ENCODE peak calls at places on chromosomes 13 and 19, in ten cellular contexts. K is ovary, Y is GM12878, H is tibial nerve, P is SK-N-SH, J is H1, Z is stomach, R is A549, V is sigmoid colon, C is transverse colon. N is an unnamed sample.

GRCh38 chr19:33159149-33159548 is 27.2 kb downstream of the WDR88 start:
- DNase-seq in K (no peak), Y (no peak), H (no peak), P (no peak), J (no peak), Z (no peak), R (no peak), V (no peak), C (no peak), N (no peak)

GRCh38 chr13:33372251-33372919 is 86.8 kb upstream of the STARD13 start:
- DNase-seq in K (no peak), Y (no peak), H (no peak), P (no peak), J (no peak), Z (no peak), R (no peak), V (no peak), C (no peak), N (no peak)

GRCh38 chr13:26372747-26373146 is 118.8 kb downstream of the CDK8 start:
- DNase-seq in K (no peak), Y (no peak), H (no peak), P (no peak), J (no peak), Z (no peak), R (no peak), V (no peak), C (no peak), N (no peak)

GRCh38 chr19:38526430-38526829 is 91.3 kb downstream of the MAP4K1 start:
- DNase-seq in K (no peak), Y (no peak), H (no peak), P (no peak), J (no peak), Z (no peak), R (no peak), V (no peak), C (no peak), N (no peak)

GRCh38 chr13:74115138-74115537 is 19.1 kb downstream of the KLF12 start:
- DNase-seq in K (no peak), Y (no peak), H (no peak), P (no peak), J (no peak), Z (no peak), R (no peak), V (no peak), C (no peak), N (no peak)

GRCh38 chr13:32135655-32136054 is 104.1 kb downstream of the FRY start:
- DNase-seq in K (no peak), Y (no peak), H (no peak), P (no peak), J (no peak), Z (no peak), R (no peak), V (no peak), C (no peak), N (no peak)

GRCh38 chr13:102978168-102978567 is 88.0 kb downstream of the SLC10A2 start:
- DNase-seq in K (no peak), Y (no peak), H (no peak), P (no peak), J (no peak), Z (no peak), R (no peak), V (no peak), C (no peak), N (no peak)

GRCh38 chr13:30881931-30882899 is 23.9 kb upstream of the MEDAG start:
- DNase-seq in K (no peak), Y (no peak), H (no peak), P (peak), J (no peak), Z (no peak), R (no peak), V (no peak), C (no peak), N (no peak)

GRCh38 chr19:7953576-7953975 is 10.1 kb upstream of the TIMM44 start:
- DNase-seq in K (no peak), Y (no peak), H (no peak), P (no peak), J (no peak), Z (no peak), R (no peak), V (no peak), C (no peak), N (no peak)

GRCh38 chr19:13905634-13906524 is at the start of the genes BRME1 and CC2D1A:
- DNase-seq in K (peak), Y (peak), H (peak), P (peak), J (peak), Z (peak), R (peak), V (peak), C (peak), N (peak)

GRCh38 chr19:460877-461609 is at the start of gene SHC2:
- DNase-seq in K (peak), Y (no peak), H (no peak), P (peak), J (no peak), Z (peak), R (no peak), V (peak), C (peak), N (peak)

GRCh38 chr19:1475751-1476437 is 3.1 kb downstream of the C19orf25 start:
- DNase-seq in K (no peak), Y (no peak), H (no peak), P (no peak), J (no peak), Z (no peak), R (no peak), V (no peak), C (no peak), N (peak)

GRCh38 chr13:74136089-74136658 is 2.0 kb upstream of the KLF12 start:
- DNase-seq in K (peak), Y (no peak), H (no peak), P (peak), J (no peak), Z (peak), R (peak), V (peak), C (peak), N (peak)

GRCh38 chr13:29693297-29693945 is 97.9 kb upstream of the SLC7A1 start:
- DNase-seq in K (no peak), Y (no peak), H (no peak), P (no peak), J (no peak), Z (peak), R (no peak), V (no peak), C (peak), N (peak)

GRCh38 chr19:14505488-14506239 is 9.7 kb upstream of the GIPC1 start:
- DNase-seq in K (no peak), Y (no peak), H (no peak), P (peak), J (peak), Z (peak), R (peak), V (no peak), C (peak), N (peak)

GRCh38 chr19:54481326-54481930 is 8.3 kb upstream of the CDC42EP5 start:
- DNase-seq in K (no peak), Y (no peak), H (no peak), P (peak), J (peak), Z (no peak), R (peak), V (no peak), C (no peak), N (no peak)

GRCh38 chr13:40484981-40485380 is 181.5 kb downstream of the FOXO1 start:
- DNase-seq in K (no peak), Y (no peak), H (no peak), P (no peak), J (no peak), Z (no peak), R (no peak), V (no peak), C (no peak), N (no peak)

GRCh38 chr13:45873491-45874360 is 22.2 kb upstream of the SIAH3 start:
- DNase-seq in K (no peak), Y (no peak), H (no peak), P (no peak), J (no peak), Z (no peak), R (no peak), V (no peak), C (no peak), N (no peak)

GRCh38 chr13:94309997-94310842 is 169.3 kb downstream of the DCT start:
- DNase-seq in K (no peak), Y (no peak), H (no peak), P (no peak), J (no peak), Z (no peak), R (peak), V (no peak), C (no peak), N (no peak)

GRCh38 chr13:30403491-30403890 is 18.8 kb upstream of the UBE2L5 start:
- DNase-seq in K (no peak), Y (no peak), H (no peak), P (no peak), J (no peak), Z (no peak), R (no peak), V (no peak), C (no peak), N (no peak)

GRCh38 chr13:59865398-59865797 is 298.3 kb downstream of the DIAPH3 start:
- DNase-seq in K (no peak), Y (no peak), H (no peak), P (no peak), J (no peak), Z (no peak), R (peak), V (no peak), C (no peak), N (no peak)

GRCh38 chr19:56245062-56245740 is 27.3 kb upstream of the EDDM13 start:
- DNase-seq in K (no peak), Y (no peak), H (no peak), P (no peak), J (no peak), Z (no peak), R (no peak), V (no peak), C (no peak), N (no peak)

GRCh38 chr13:109941951-109942350 is 155.6 kb upstream of the IRS2 start:
- DNase-seq in K (no peak), Y (no peak), H (no peak), P (no peak), J (no peak), Z (no peak), R (no peak), V (no peak), C (no peak), N (no peak)

GRCh38 chr13:104382941-104383340 is 1316.7 kb upstream of the SLC10A2 start:
- DNase-seq in K (no peak), Y (no peak), H (no peak), P (no peak), J (no peak), Z (no peak), R (no peak), V (no peak), C (no peak), N (no peak)

GRCh38 chr13:79434578-79434977 is 28.5 kb upstream of the RBM26 start:
- DNase-seq in K (no peak), Y (no peak), H (no peak), P (no peak), J (no peak), Z (no peak), R (no peak), V (no peak), C (no peak), N (no peak)

GRCh38 chr13:73025212-73026012 is 33.4 kb upstream of the KLF5 start:
- DNase-seq in K (no peak), Y (no peak), H (no peak), P (no peak), J (no peak), Z (no peak), R (no peak), V (no peak), C (no peak), N (no peak)

GRCh38 chr13:95929430-95929829 is 123.8 kb downstream of the UGGT2 start:
- DNase-seq in K (no peak), Y (no peak), H (no peak), P (no peak), J (no peak), Z (no peak), R (no peak), V (no peak), C (no peak), N (no peak)

GRCh38 chr13:46235259-46235658 is 23.5 kb downstream of the LRRC63 start:
- DNase-seq in K (no peak), Y (no peak), H (no peak), P (no peak), J (no peak), Z (no peak), R (no peak), V (no peak), C (no peak), N (no peak)

GRCh38 chr19:52689804-52690394 is 44.9 kb downstream of the ZNF611 start:
- DNase-seq in K (peak), Y (no peak), H (peak), P (peak), J (peak), Z (peak), R (no peak), V (peak), C (peak), N (peak)

GRCh38 chr13:53873558-53873957 is 844.9 kb downstream of the OLFM4 start:
- DNase-seq in K (no peak), Y (no peak), H (no peak), P (peak), J (no peak), Z (no peak), R (no peak), V (no peak), C (no peak), N (no peak)

GRCh38 chr19:1873524-1874473 is 10.4 kb upstream of the KLF16 start:
- DNase-seq in K (peak), Y (no peak), H (no peak), P (peak), J (no peak), Z (peak), R (no peak), V (peak), C (no peak), N (peak)

GRCh38 chr19:53541971-53542370 is 4.0 kb downstream of the ZNF331 start:
- DNase-seq in K (no peak), Y (no peak), H (no peak), P (no peak), J (no peak), Z (no peak), R (no peak), V (no peak), C (no peak), N (no peak)

GRCh38 chr19:39157275-39157996 is 31.9 kb downstream of the PAK4 start:
- DNase-seq in K (no peak), Y (no peak), H (no peak), P (no peak), J (no peak), Z (no peak), R (no peak), V (no peak), C (no peak), N (no peak)

GRCh38 chr13:40408602-40409001 is 257.8 kb downstream of the FOXO1 start:
- DNase-seq in K (no peak), Y (no peak), H (no peak), P (no peak), J (no peak), Z (no peak), R (no peak), V (no peak), C (no peak), N (no peak)

GRCh38 chr13:26010487-26011207 is 41.2 kb downstream of the SHISA2 start:
- DNase-seq in K (no peak), Y (no peak), H (no peak), P (no peak), J (no peak), Z (no peak), R (no peak), V (no peak), C (no peak), N (no peak)

GRCh38 chr19:39430675-39431593 is 4.8 kb downstream of the RPS16 start:
- DNase-seq in K (no peak), Y (no peak), H (no peak), P (no peak), J (peak), Z (no peak), R (peak), V (no peak), C (peak), N (peak)

GRCh38 chr13:32036762-32037161 is 5.2 kb downstream of the FRY start:
- DNase-seq in K (no peak), Y (no peak), H (no peak), P (no peak), J (no peak), Z (no peak), R (no peak), V (no peak), C (no peak), N (no peak)

GRCh38 chr13:97851269-97851668 is 102.2 kb upstream of the IPO5 start:
- DNase-seq in K (no peak), Y (no peak), H (no peak), P (no peak), J (no peak), Z (no peak), R (peak), V (no peak), C (no peak), N (no peak)

GRCh38 chr19:5369962-5370367 is 29.4 kb upstream of the PTPRS start:
- DNase-seq in K (no peak), Y (no peak), H (no peak), P (peak), J (peak), Z (peak), R (peak), V (no peak), C (peak), N (no peak)
- TF ChIP-seq EP300 in K (no peak), Y (no peak), H (no peak), P (no peak), J (no peak), Z (no peak), R (no peak), V (no peak), C (no peak), N (no peak)

GRCh38 chr13:107138468-107138867 is 570.5 kb upstream of the ARGLU1 start:
- DNase-seq in K (no peak), Y (no peak), H (no peak), P (no peak), J (no peak), Z (no peak), R (no peak), V (no peak), C (no peak), N (no peak)
- TF ChIP-seq EP300 in K (no peak), Y (no peak), H (no peak), P (no peak), J (no peak), Z (no peak), R (no peak), V (no peak), C (no peak), N (no peak)

DNA sequence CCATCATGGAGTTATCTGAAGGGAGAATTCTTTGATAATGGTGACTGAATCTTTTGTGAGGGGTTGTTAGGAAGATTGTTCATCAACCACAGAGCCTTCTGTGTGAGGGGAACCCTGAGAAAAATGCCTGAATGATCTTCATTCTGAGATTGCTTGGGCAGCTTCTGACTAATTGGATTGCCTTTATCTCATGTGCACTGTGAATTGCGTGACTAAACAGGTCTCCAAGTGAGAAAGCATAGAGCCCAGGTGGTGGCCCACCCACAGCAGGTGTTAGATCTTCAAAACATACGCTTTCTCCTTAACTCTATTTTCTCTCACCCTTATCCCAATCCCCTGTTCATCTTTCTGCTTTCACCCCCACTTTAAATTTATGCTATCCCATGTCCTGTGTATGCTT is 58.3 kb downstream of the DOCK9 start:
- DNase-seq in K (no peak), Y (no peak), H (no peak), P (no peak), J (no peak), Z (no peak), R (no peak), V (no peak), C (no peak), N (no peak)
- TF ChIP-seq EP300 in K (no peak), Y (no peak), H (no peak), P (no peak), J (no peak), Z (no peak), R (no peak), V (no peak), C (no peak), N (no peak)

GRCh38 chr19:4518345-4519171 is at the start of gene PLIN4:
- DNase-seq in K (peak), Y (no peak), H (no peak), P (no peak), J (peak), Z (peak), R (peak), V (peak), C (peak), N (peak)

GRCh38 chr19:4516199-4516938 is 1.9 kb downstream of the PLIN4 start:
- DNase-seq in K (peak), Y (no peak), H (no peak), P (no peak), J (peak), Z (no peak), R (no peak), V (no peak), C (no peak), N (no peak)

GRCh38 chr19:4515732-4516131 is 2.6 kb downstream of the PLIN4 start:
- DNase-seq in K (no peak), Y (no peak), H (no peak), P (no peak), J (no peak), Z (no peak), R (no peak), V (no peak), C (no peak), N (no peak)

GRCh38 chr19:4517451-4518057 is 732 bp downstream of the PLIN4 start:
- DNase-seq in K (no peak), Y (no peak), H (no peak), P (no peak), J (no peak), Z (no peak), R (no peak), V (no peak), C (no peak), N (no peak)

DNA sequence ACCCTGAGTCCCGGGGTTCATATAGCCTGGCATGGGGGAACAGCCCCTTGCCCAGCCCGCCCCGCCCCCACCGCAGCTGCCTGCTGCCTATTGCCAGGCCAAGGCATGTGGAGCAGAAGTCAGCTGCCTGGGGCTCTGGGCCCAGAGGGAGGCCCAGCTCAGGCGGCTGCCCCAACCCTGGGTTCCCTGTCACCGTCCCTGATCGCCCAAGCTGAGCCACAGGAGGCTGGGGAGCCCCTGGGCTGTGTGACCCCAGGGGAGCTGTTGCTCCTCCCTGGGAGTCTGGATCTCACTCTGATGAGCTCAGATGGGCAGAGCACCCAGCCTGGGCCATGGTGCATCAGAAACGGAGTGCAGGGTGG is 1.4 kb downstream of the PLIN4 start:
- DNase-seq in K (no peak), Y (no peak), H (no peak), P (no peak), J (no peak), Z (no peak), R (no peak), V (no peak), C (no peak), N (peak)
- TF ChIP-seq EP300 in K (no peak), Y (no peak), H (no peak), P (no peak), J (no peak), Z (no peak), R (no peak), V (peak), C (no peak), N (no peak)

GRCh38 chr13:24630851-24631341 is 49.3 kb upstream of the ATP12A start:
- DNase-seq in K (no peak), Y (no peak), H (no peak), P (no peak), J (no peak), Z (peak), R (no peak), V (no peak), C (no peak), N (peak)
- TF ChIP-seq EP300 in K (no peak), Y (no peak), H (no peak), P (no peak), J (no peak), Z (no peak), R (no peak), V (no peak), C (no peak), N (no peak)

GRCh38 chr19:2984196-2984490 is 6.8 kb downstream of the TLE6 start:
- DNase-seq in K (no peak), Y (no peak), H (no peak), P (no peak), J (no peak), Z (no peak), R (no peak), V (no peak), C (no peak), N (no peak)

GRCh38 chr19:2983351-2984195 is 6.2 kb downstream of the TLE6 start:
- DNase-seq in K (peak), Y (no peak), H (peak), P (peak), J (peak), Z (no peak), R (no peak), V (peak), C (peak), N (peak)

GRCh38 chr19:2981898-2982297 is 4.5 kb downstream of the TLE6 start:
- DNase-seq in K (no peak), Y (no peak), H (no peak), P (no peak), J (no peak), Z (no peak), R (no peak), V (no peak), C (no peak), N (no peak)

GRCh38 chr19:2982556-2982955 is 5.2 kb downstream of the TLE6 start:
- DNase-seq in K (no peak), Y (no peak), H (no peak), P (no peak), J (no peak), Z (no peak), R (no peak), V (no peak), C (no peak), N (no peak)

DNA sequence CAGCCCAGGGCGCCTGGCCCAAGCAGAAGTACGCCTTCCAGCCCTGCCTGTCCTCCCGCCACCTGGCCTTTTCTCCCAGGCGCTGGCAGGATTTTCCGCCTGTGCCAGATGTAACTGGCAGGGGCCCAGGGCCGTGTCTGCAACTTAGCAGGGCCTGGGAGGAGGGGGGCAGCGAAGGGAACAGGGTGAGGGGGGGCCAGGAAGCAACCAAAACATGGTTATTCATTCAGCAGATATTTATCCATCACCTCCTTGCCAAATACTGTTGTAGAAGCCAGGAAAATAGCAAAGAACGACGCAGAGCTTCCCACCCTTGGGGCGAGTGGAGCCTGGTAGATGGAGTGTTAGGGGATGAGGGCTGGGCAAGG is 5.6 kb downstream of the TLE6 start:
- DNase-seq in K (peak), Y (no peak), H (peak), P (peak), J (no peak), Z (peak), R (no peak), V (peak), C (peak), N (peak)
- TF ChIP-seq EP300 in K (peak), Y (no peak), H (no peak), P (peak), J (no peak), Z (no peak), R (no peak), V (no peak), C (no peak), N (no peak)

N was measured in upper lobe of left lung.